ENCODE peak calls at places on chromosomes 3 and 15, in nine cellular contexts. I, O, X, U, W, T, V, E and M are unnamed samples.

GRCh38 chr3:55658297-55659022 is 171.4 kb upstream of the WNT5A start:
- DNase-seq in I (peak), O (no peak), X (no peak), U (no peak), W (peak), T (peak), V (no peak), E (no peak), M (no peak)

GRCh38 chr3:82355228-82355627 is 593.8 kb upstream of the GBE1 start:
- DNase-seq in I (no peak), O (no peak), X (no peak), U (no peak), W (no peak), T (no peak), V (no peak), E (no peak), M (no peak)

GRCh38 chr3:152664766-152665165 is 170.2 kb upstream of the P2RY1 start:
- DNase-seq in I (no peak), O (no peak), X (no peak), U (no peak), W (no peak), T (peak), V (no peak), E (no peak), M (no peak)

GRCh38 chr15:64792282-64792681 is 16.9 kb upstream of the RBPMS2 start:
- DNase-seq in I (no peak), O (no peak), X (no peak), U (no peak), W (no peak), T (peak), V (no peak), E (no peak), M (no peak)

GRCh38 chr15:56042982-56043980 is 49.9 kb upstream of the NEDD4 start:
- DNase-seq in I (no peak), O (no peak), X (peak), U (no peak), W (no peak), T (no peak), V (no peak), E (peak), M (peak)

GRCh38 chr15:68411735-68412134 is 20.2 kb downstream of the ITGA11 start:
- DNase-seq in I (no peak), O (no peak), X (no peak), U (no peak), W (peak), T (no peak), V (no peak), E (no peak), M (no peak)

GRCh38 chr15:68409736-68410370 is 22.1 kb downstream of the ITGA11 start:
- DNase-seq in I (no peak), O (no peak), X (no peak), U (no peak), W (peak), T (no peak), V (no peak), E (no peak), M (no peak)

GRCh38 chr3:133376805-133377204 is 23.1 kb upstream of the BFSP2 start:
- DNase-seq in I (no peak), O (no peak), X (no peak), U (no peak), W (no peak), T (no peak), V (no peak), E (no peak), M (no peak)

GRCh38 chr15:60744826-60745225 is 265.9 kb upstream of the ICE2 start:
- DNase-seq in I (no peak), O (no peak), X (no peak), U (no peak), W (no peak), T (no peak), V (no peak), E (no peak), M (no peak)

GRCh38 chr15:55993111-55993803 is at the start of gene NEDD4:
- DNase-seq in I (peak), O (peak), X (peak), U (peak), W (peak), T (peak), V (peak), E (peak), M (peak)

GRCh38 chr3:55554621-55555020 is 67.5 kb upstream of the WNT5A start:
- DNase-seq in I (no peak), O (no peak), X (no peak), U (no peak), W (no peak), T (no peak), V (no peak), E (no peak), M (no peak)

GRCh38 chr15:81302605-81303204 is 21.2 kb downstream of the STARD5 start:
- DNase-seq in I (no peak), O (no peak), X (no peak), U (no peak), W (no peak), T (no peak), V (no peak), E (no peak), M (no peak)

GRCh38 chr3:71183544-71183943 is 400.0 kb downstream of the FOXP1 start:
- DNase-seq in I (no peak), O (no peak), X (no peak), U (no peak), W (no peak), T (no peak), V (no peak), E (no peak), M (no peak)

GRCh38 chr3:122092460-122093165 is 37.5 kb downstream of the CD86 start:
- DNase-seq in I (no peak), O (peak), X (peak), U (peak), W (no peak), T (peak), V (no peak), E (peak), M (no peak)

GRCh38 chr3:129650256-129650872 is 43.9 kb upstream of the PLXND1 start:
- DNase-seq in I (peak), O (peak), X (peak), U (peak), W (peak), T (peak), V (peak), E (peak), M (peak)

GRCh38 chr3:127426444-127427168 is 138.8 kb upstream of the PRR20G start:
- DNase-seq in I (no peak), O (no peak), X (no peak), U (no peak), W (peak), T (no peak), V (no peak), E (no peak), M (no peak)

GRCh38 chr3:120284702-120285507 is at the start of gene GPR156:
- DNase-seq in I (no peak), O (no peak), X (peak), U (no peak), W (no peak), T (no peak), V (peak), E (no peak), M (no peak)

GRCh38 chr3:142027713-142028112 is 121.6 kb downstream of the TFDP2 start:
- DNase-seq in I (peak), O (peak), X (peak), U (peak), W (no peak), T (peak), V (no peak), E (peak), M (peak)

GRCh38 chr3:168812234-168812633 is 716.5 kb upstream of the GOLIM4 start:
- DNase-seq in I (no peak), O (no peak), X (no peak), U (no peak), W (no peak), T (peak), V (no peak), E (no peak), M (no peak)

GRCh38 chr3:176767385-176767784 is 429.9 kb downstream of the TBL1XR1 start:
- DNase-seq in I (no peak), O (no peak), X (no peak), U (peak), W (no peak), T (peak), V (no peak), E (no peak), M (peak)

GRCh38 chr15:75725021-75725718 is 12.5 kb upstream of the CSPG4 start:
- DNase-seq in I (no peak), O (no peak), X (no peak), U (no peak), W (no peak), T (no peak), V (no peak), E (no peak), M (no peak)

GRCh38 chr3:47282424-47283192 is at the start of the genes KIF9 and KLHL18:
- DNase-seq in I (peak), O (peak), X (peak), U (peak), W (peak), T (peak), V (peak), E (peak), M (peak)

GRCh38 chr15:40155270-40155910 is 5.5 kb upstream of the BUB1B start:
- DNase-seq in I (no peak), O (no peak), X (no peak), U (peak), W (peak), T (peak), V (no peak), E (no peak), M (no peak)

GRCh38 chr15:90348456-90348855 is 3.6 kb upstream of the ZNF774 start:
- DNase-seq in I (no peak), O (no peak), X (no peak), U (no peak), W (no peak), T (peak), V (no peak), E (no peak), M (no peak)

GRCh38 chr3:40718681-40719080 is 193.9 kb downstream of the ZNF621 start:
- DNase-seq in I (peak), O (no peak), X (no peak), U (no peak), W (no peak), T (no peak), V (no peak), E (no peak), M (no peak)

GRCh38 chr15:77031376-77032050 is 36.6 kb downstream of the PSTPIP1 start:
- DNase-seq in I (no peak), O (no peak), X (no peak), U (no peak), W (peak), T (no peak), V (peak), E (peak), M (no peak)

GRCh38 chr3:56593455-56594158 is 36.6 kb downstream of the CCDC66 start:
- DNase-seq in I (no peak), O (no peak), X (no peak), U (no peak), W (no peak), T (peak), V (no peak), E (peak), M (no peak)

GRCh38 chr3:105613120-105613519 is 246.4 kb downstream of the ALCAM start:
- DNase-seq in I (no peak), O (no peak), X (no peak), U (no peak), W (no peak), T (no peak), V (no peak), E (no peak), M (no peak)

GRCh38 chr15:73844356-73844755 is 29.0 kb upstream of the TBC1D21 start:
- DNase-seq in I (no peak), O (peak), X (peak), U (no peak), W (no peak), T (no peak), V (no peak), E (no peak), M (no peak)